ENCODE peak calls at places on chromosomes 16 and 17, in five cellular contexts. J is K562, A is mammary epithelial cell, S is fibroblast of lung, V is neural progenitor cell. B is an unnamed sample.
A peak's percentile ranks its signal among the peaks of the same experiment; 100 is the strongest.

GRCh38 chr16:14436410-14436955 is 193.6 kb downstream of the PARN start:
- DNase-seq in J (no peak), A (no peak), S (no peak), V (no peak), B (no peak)

GRCh38 chr17:41029633-41030245 is at the start of gene KRTAP1-4:
- DNase-seq in J (no peak), A (no peak), S (no peak), V (no peak), B (no peak)

GRCh38 chr17:45904886-45905285 is 10.5 kb downstream of the MAPT start:
- DNase-seq in J (no peak), A (no peak), S (no peak), V (peak; percentile 31), B (no peak)

GRCh38 chr17:19384723-19385391 is 2.1 kb downstream of the MFAP4 start:
- DNase-seq in J (peak; percentile 51), A (no peak), S (peak; percentile 70), V (no peak), B (peak; percentile 94)

GRCh38 chr17:3558603-3559269 is 1.1 kb upstream of the TRPV3 start:
- DNase-seq in J (no peak), A (peak; percentile 98), S (peak; percentile 7), V (no peak), B (peak; percentile 53)

GRCh38 chr17:34054495-34054894 is 200.6 kb upstream of the CCL2 start:
- DNase-seq in J (no peak), A (no peak), S (no peak), V (no peak), B (no peak)

GRCh38 chr17:32528825-32529224 is 42.0 kb downstream of the CDK5R1 start:
- DNase-seq in J (no peak), A (no peak), S (no peak), V (no peak), B (no peak)

GRCh38 chr17:80852476-80853015 is 139.1 kb upstream of the CHMP6 start:
- DNase-seq in J (no peak), A (no peak), S (no peak), V (no peak), B (no peak)

GRCh38 chr17:4900231-4901107 is 1.1 kb downstream of the C17orf107 start:
- DNase-seq in J (no peak), A (no peak), S (peak; percentile 21), V (peak; percentile 70), B (peak; percentile 62)

GRCh38 chr16:1612320-1613111 is at the start of gene CRAMP1:
- DNase-seq in J (peak; percentile 57), A (peak; percentile 36), S (peak; percentile 17), V (peak; percentile 54), B (peak; percentile 29)

GRCh38 chr17:74190154-74190553 is 13.3 kb upstream of the RPL38 start:
- DNase-seq in J (peak; percentile 41), A (peak; percentile 43), S (peak; percentile 51), V (peak; percentile 53), B (no peak)

GRCh38 chr17:14737984-14738651 is 437.2 kb downstream of the HS3ST3B1 start:
- DNase-seq in J (peak; percentile 9), A (peak; percentile 99), S (peak; percentile 82), V (peak; percentile 41), B (no peak)

GRCh38 chr17:64992325-64992802 is 64.2 kb downstream of the GNA13 start:
- DNase-seq in J (no peak), A (peak; percentile 98), S (peak; percentile 71), V (no peak), B (no peak)

GRCh38 chr17:77541995-77542394 is 401.2 kb downstream of the SEC14L1 start:
- DNase-seq in J (peak; percentile 61), A (no peak), S (no peak), V (peak; percentile 54), B (no peak)

GRCh38 chr16:58299757-58300349 is 5.0 kb upstream of the PRSS54 start:
- DNase-seq in J (peak; percentile 50), A (peak; percentile 4), S (peak; percentile 1), V (peak; percentile 71), B (no peak)

GRCh38 chr16:4511441-4512082 is 27.0 kb downstream of the CDIP1 start:
- DNase-seq in J (peak; percentile 43), A (peak; percentile 30), S (peak; percentile 24), V (peak; percentile 78), B (peak; percentile 55)

GRCh38 chr16:10558305-10558704 is 22.1 kb downstream of the EMP2 start:
- DNase-seq in J (no peak), A (no peak), S (no peak), V (no peak), B (no peak)

GRCh38 chr16:53991181-53992056 is 287.5 kb downstream of the FTO start:
- DNase-seq in J (no peak), A (no peak), S (peak; percentile 84), V (peak; percentile 11), B (no peak)

GRCh38 chr16:17275989-17276530 is 194.7 kb downstream of the XYLT1 start:
- DNase-seq in J (no peak), A (no peak), S (no peak), V (no peak), B (no peak)

GRCh38 chr16:86566601-86566965 is at the start of gene FOXC2:
- DNase-seq in J (no peak), A (peak; percentile 89), S (peak; percentile 97), V (peak; percentile 95), B (peak; percentile 70)

GRCh38 chr16:561957-562938 is 2.1 kb downstream of the PRR35 start:
- DNase-seq in J (no peak), A (no peak), S (no peak), V (no peak), B (no peak)

GRCh38 chr17:28549274-28550132 is 2.9 kb downstream of the UNC119 start:
- DNase-seq in J (no peak), A (no peak), S (no peak), V (peak; percentile 85), B (no peak)

GRCh38 chr16:59878999-59879398 is 1144.9 kb upstream of the GOT2 start:
- DNase-seq in J (no peak), A (peak; percentile 13), S (peak; percentile 53), V (no peak), B (no peak)

DNA sequence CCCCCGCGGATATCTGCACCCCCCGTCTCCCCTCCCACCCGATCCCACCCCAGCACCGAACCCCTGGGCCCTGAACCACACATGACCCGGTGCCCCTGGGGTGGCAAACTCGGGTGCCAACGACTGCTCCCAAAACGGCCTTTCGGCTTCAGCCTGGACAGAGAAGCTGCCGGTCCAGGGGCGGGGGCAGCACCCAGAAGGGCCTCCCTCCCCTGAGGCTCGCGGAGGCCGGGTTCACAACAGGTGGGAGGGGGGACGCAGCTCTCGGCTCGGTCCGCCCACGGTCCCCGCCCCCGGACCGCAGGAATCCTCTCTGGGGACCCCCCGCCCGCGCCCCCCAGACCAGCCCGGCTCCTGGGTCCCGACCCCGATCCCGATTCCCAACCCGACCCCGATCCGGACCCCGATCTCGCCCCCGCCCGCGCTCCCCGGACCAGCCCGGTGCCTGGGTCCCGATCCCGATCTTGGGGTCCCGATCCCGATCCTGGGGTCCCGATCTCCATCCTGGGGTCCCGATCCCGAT is 608 bp downstream of the ABR start:
- DNase-seq in J (no peak), A (no peak), S (no peak), V (peak; percentile 44), B (no peak)
- H3K4me3 ChIP-seq in J (peak overlapping the region; percentile 26), A (peak overlapping the region; percentile 69), S (peak overlapping the region; percentile 80), V (peak overlapping the region; percentile 97), B (peak overlapping the region; percentile 67)

DNA sequence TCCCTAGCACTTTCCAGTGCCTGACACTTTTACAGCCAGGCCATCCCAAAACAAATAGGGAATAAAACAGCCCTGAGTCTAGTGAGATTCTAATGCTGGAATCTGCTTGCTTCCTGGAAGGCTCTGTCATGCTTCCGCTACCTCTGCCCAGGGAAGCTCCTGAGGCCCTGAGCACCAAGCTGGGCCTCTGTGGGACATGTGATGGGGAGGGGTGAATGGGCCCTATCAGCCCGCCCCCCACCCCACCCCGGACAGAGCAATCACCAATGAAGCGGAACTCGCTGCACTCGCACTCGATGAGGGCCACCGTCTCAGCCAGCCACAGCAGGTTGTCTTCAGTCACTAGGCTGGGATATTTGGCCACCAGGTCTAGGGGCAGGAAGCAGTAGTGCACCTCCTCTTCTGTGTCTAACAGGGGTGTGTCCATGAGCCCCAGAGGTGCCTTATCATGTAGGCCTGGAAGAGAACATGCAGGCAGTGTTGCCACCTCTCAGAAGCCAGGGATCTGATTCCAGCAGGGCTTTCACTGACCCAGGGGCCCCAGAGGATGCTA is 23.6 kb downstream of the KCTD19 start:
- DNase-seq in J (peak; percentile 30), A (no peak), S (no peak), V (no peak), B (no peak)
- H3K9ac ChIP-seq in J (no peak overlapping the region), A (no peak overlapping the region), S (no peak overlapping the region), V (no peak overlapping the region), B (no peak overlapping the region)

DNA sequence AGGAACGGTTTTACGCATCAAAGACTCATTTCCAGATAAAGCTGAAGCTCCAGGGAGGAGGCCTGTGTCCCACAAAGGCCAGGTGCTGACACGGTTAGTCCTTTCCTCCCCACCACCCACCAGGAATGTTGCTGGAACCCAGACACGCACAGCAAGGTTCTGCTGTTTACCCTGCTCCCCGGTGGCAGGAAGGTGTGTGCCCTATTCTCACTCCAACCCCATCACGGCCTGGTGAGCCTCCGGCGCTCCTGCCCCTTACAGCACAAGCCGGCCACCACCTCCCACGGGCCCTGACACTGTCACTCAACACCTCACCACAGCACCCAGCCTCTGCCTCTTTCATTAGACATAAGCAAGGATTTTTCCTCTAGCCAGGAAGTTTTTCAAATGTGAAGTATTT is 47.8 kb downstream of the ANKRD11 start:
- DNase-seq in J (no peak), A (peak; percentile 23), S (no peak), V (no peak), B (no peak)
- H3K4me3 ChIP-seq in J (no peak overlapping the region), A (no peak overlapping the region), S (peak overlapping the region; percentile 3), V (no peak overlapping the region), B (no peak overlapping the region)

DNA sequence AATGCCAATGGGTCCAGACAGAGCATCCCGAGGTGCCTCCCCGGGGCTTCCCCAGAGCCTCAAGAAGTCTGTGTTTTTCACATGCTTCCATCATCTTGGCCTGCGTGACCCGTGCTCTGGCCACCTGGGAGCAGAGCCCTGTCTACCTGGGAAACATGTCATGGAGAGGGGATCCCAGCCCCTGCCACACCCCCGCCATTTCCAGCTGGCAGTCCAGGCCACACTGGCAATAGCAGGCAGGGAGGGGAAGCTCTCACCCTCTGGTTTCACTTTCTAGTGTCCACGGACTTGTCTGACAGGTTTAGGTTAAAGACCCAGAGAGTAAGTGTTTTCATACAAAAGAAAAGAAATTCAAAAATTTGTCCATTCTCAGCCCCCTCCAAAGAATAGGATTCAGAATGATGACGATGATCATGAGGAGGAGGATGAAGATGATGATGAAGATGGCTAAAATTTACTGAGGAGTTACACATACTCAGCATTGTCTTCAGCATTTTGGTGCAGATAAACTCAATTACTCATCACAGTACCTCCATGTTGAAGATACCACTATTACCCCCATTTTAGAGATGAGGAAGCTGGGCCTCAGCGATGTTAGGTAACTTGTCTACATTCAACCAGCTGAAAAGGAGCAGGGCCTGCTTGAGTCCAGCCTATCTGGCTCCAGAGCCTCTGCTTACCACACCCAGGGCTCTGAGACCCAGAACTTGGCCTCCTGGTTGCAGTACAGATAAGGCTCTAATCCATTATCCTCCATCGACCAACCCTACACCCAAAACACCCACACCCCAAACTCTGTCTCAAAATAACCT is 9.2 kb downstream of the SMIM5 start:
- DNase-seq in J (peak; percentile 78), A (peak; percentile 21), S (no peak), V (no peak), B (peak; percentile 76)
- H3K9ac ChIP-seq in J (no peak overlapping the region), A (no peak overlapping the region), S (no peak overlapping the region), V (no peak overlapping the region), B (peak overlapping the region; percentile 26)